ENCODE peak calls at places on chromosomes 5 and 9, in six cellular contexts. K is ovary, P is A549, Z is GM12891, V is erythroblast, F is right lobe of liver. Y is an unnamed sample.

GRCh38 chr9:12972608-12973589 is 198.1 kb downstream of the LURAP1L start:
- DNase-seq in K (no peak), P (no peak), Z (no peak), V (no peak), F (peak), Y (no peak)

GRCh38 chr5:129541648-129542251 is 81.7 kb downstream of the ADAMTS19 start:
- DNase-seq in K (no peak), P (peak), Z (no peak), V (peak), F (no peak), Y (peak)

GRCh38 chr5:135930029-135930948 is 24.5 kb downstream of the LECT2 start:
- DNase-seq in K (no peak), P (peak), Z (no peak), V (no peak), F (no peak), Y (no peak)

GRCh38 chr5:122721127-122721526 is 53.8 kb upstream of the SNX2 start:
- DNase-seq in K (no peak), P (no peak), Z (no peak), V (no peak), F (no peak), Y (no peak)

GRCh38 chr9:136278221-136278620 is 25.7 kb downstream of the CCDC187 start:
- DNase-seq in K (no peak), P (no peak), Z (no peak), V (no peak), F (no peak), Y (no peak)

GRCh38 chr9:84271004-84271886 is 69.3 kb downstream of the SLC28A3 start:
- DNase-seq in K (peak), P (no peak), Z (no peak), V (no peak), F (no peak), Y (no peak)

GRCh38 chr5:131382407-131383395 is 118.8 kb downstream of the CDC42SE2 start:
- DNase-seq in K (no peak), P (peak), Z (no peak), V (peak), F (no peak), Y (peak)

GRCh38 chr5:82670692-82671091 is 392.5 kb upstream of the RPS23 start:
- DNase-seq in K (no peak), P (no peak), Z (no peak), V (no peak), F (no peak), Y (no peak)

GRCh38 chr5:155792873-155793272 is 534.1 kb upstream of the SGCD start:
- DNase-seq in K (no peak), P (no peak), Z (no peak), V (no peak), F (no peak), Y (no peak)

GRCh38 chr5:141558150-141558549 is 60.6 kb downstream of the DIAPH1 start:
- DNase-seq in K (no peak), P (no peak), Z (no peak), V (no peak), F (no peak), Y (no peak)

GRCh38 chr9:26833792-26834191 is 58.8 kb downstream of the CAAP1 start:
- DNase-seq in K (no peak), P (no peak), Z (no peak), V (no peak), F (no peak), Y (no peak)

GRCh38 chr5:120771181-120771580 is 307.1 kb downstream of the PRR16 start:
- DNase-seq in K (no peak), P (no peak), Z (no peak), V (no peak), F (no peak), Y (no peak)

GRCh38 chr5:142472306-142472951 is 147.6 kb upstream of the SPRY4 start:
- DNase-seq in K (no peak), P (peak), Z (no peak), V (no peak), F (no peak), Y (peak)

GRCh38 chr5:148827723-148828122 is 1.3 kb downstream of the ADRB2 start:
- DNase-seq in K (no peak), P (no peak), Z (no peak), V (no peak), F (no peak), Y (no peak)
- TF ChIP-seq POLR2A in K (no peak), P (no peak), Z (no peak), V (no peak), F (no peak), Y (no peak)

GRCh38 chr5:140270008-140270407 is 32.9 kb downstream of the PFDN1 start:
- DNase-seq in K (no peak), P (no peak), Z (no peak), V (no peak), F (no peak), Y (no peak)

GRCh38 chr5:140273401-140273877 is 29.5 kb downstream of the PFDN1 start:
- DNase-seq in K (no peak), P (no peak), Z (no peak), V (no peak), F (no peak), Y (no peak)

DNA sequence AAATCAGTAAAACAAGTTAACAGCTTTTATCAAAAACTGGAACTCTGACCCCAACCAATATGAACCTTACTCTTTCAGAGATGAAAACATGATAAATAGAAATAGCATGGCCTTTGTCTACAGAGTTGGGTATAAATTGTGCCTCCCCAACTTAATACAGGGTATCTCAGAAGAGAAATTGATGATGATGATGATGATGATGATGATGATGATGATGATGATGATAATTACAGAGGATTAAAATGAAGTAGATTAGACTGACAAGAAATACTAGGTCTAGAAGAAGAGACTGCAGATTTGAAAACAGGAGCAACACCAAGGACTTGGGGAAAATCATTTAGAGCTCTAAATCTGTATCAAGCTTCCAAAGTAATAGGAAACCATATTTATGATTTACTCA is 27.1 kb downstream of the PFDN1 start:
- DNase-seq in K (no peak), P (no peak), Z (no peak), V (no peak), F (no peak), Y (no peak)
- TF ChIP-seq POLR2A in K (no peak), P (no peak), Z (no peak), V (no peak), F (no peak), Y (no peak)

GRCh38 chr9:95669253-95669652 is 152.5 kb upstream of the PTCH1 start:
- DNase-seq in K (no peak), P (no peak), Z (no peak), V (no peak), F (no peak), Y (no peak)
- TF ChIP-seq POLR2A in K (no peak), P (no peak), Z (no peak), V (no peak), F (no peak), Y (no peak)

GRCh38 chr9:128912270-128912853 is 8.4 kb upstream of the PHYHD1 start:
- DNase-seq in K (no peak), P (peak), Z (no peak), V (no peak), F (no peak), Y (peak)
- TF ChIP-seq POLR2A in K (no peak), P (no peak), Z (no peak), V (no peak), F (no peak), Y (no peak)

GRCh38 chr9:111661150-111661801 is at the start of gene GNG10:
- DNase-seq in K (peak), P (peak), Z (peak), V (peak), F (peak), Y (peak)
- TF ChIP-seq POLR2A in K (no peak), P (peak), Z (no peak), V (no peak), F (peak), Y (peak)